ENCODE peak calls at places on chromosomes 7 and 10, in nine cellular contexts. Y is AG08395; V is iPS-NIHi11; A is AG08396; G is Peyer's patch; F is naive thymus-derived CD8-positive, alpha-beta T cell; O is naive thymus-derived CD4-positive, alpha-beta T cell; T is ACHN; C is fibroblast of the aortic adventitia. Q is an unnamed sample.

GRCh38 chr10:86443936-86444335 is 77.3 kb upstream of the GRID1 start:
- DNase-seq in Y (no peak), V (no peak), A (no peak), G (no peak), F (no peak), O (no peak), T (no peak), C (peak; percentile 42), Q (peak; percentile 22)

GRCh38 chr10:21399392-21400015 is 126.0 kb downstream of the SKIDA1 start:
- DNase-seq in Y (peak; percentile 76), V (peak; percentile 45), A (peak; percentile 75), G (no peak), F (no peak), O (no peak), T (no peak), C (peak; percentile 89), Q (peak; percentile 92)

GRCh38 chr7:45573636-45574470 is at the start of gene ADCY1:
- DNase-seq in Y (peak; percentile 54), V (peak; percentile 93), A (peak; percentile 61), G (no peak), F (no peak), O (no peak), T (no peak), C (no peak), Q (peak; percentile 23)

GRCh38 chr7:99628471-99629465 is 12.0 kb downstream of the ZSCAN25 start:
- DNase-seq in Y (no peak), V (no peak), A (no peak), G (no peak), F (no peak), O (no peak), T (no peak), C (no peak), Q (no peak)

GRCh38 chr10:6141296-6142151 is 52.7 kb downstream of the RBM17 start:
- DNase-seq in Y (peak; percentile 87), V (no peak), A (peak; percentile 87), G (no peak), F (no peak), O (no peak), T (peak; percentile 67), C (peak; percentile 80), Q (peak; percentile 85)

GRCh38 chr10:60203993-60204618 is 185.6 kb downstream of the ANK3 start:
- DNase-seq in Y (peak; percentile 28), V (peak; percentile 24), A (peak; percentile 10), G (no peak), F (no peak), O (peak; percentile 16), T (peak; percentile 58), C (peak; percentile 75), Q (peak; percentile 59)

GRCh38 chr7:66779669-66780408 is 39.3 kb downstream of the RABGEF1 start:
- DNase-seq in Y (peak; percentile 8), V (peak; percentile 12), A (no peak), G (no peak), F (no peak), O (no peak), T (no peak), C (peak; percentile 24), Q (no peak)

GRCh38 chr7:12709731-12710502 is 22.5 kb downstream of the ARL4A start:
- DNase-seq in Y (peak; percentile 67), V (no peak), A (peak; percentile 9), G (no peak), F (no peak), O (no peak), T (no peak), C (peak; percentile 69), Q (peak; percentile 50)

GRCh38 chr7:114082934-114083647 is 164.3 kb upstream of the PPP1R3A start:
- DNase-seq in Y (no peak), V (peak; percentile 55), A (peak; percentile 33), G (peak; percentile 52), F (no peak), O (no peak), T (no peak), C (peak; percentile 47), Q (peak; percentile 46)

GRCh38 chr10:129743738-129744133 is 220.3 kb downstream of the EBF3 start:
- DNase-seq in Y (no peak), V (no peak), A (no peak), G (peak; percentile 25), F (no peak), O (no peak), T (no peak), C (no peak), Q (no peak)

GRCh38 chr10:58856508-58857240 is 319.8 kb upstream of the PHYHIPL start:
- DNase-seq in Y (peak; percentile 95), V (peak; percentile 62), A (peak; percentile 88), G (no peak), F (no peak), O (no peak), T (peak; percentile 99), C (peak; percentile 97), Q (peak; percentile 96)

GRCh38 chr7:1059200-1060091 is 15.1 kb downstream of the GPR146 start:
- DNase-seq in Y (no peak), V (peak; percentile 88), A (no peak), G (peak; percentile 71), F (no peak), O (no peak), T (peak; percentile 36), C (no peak), Q (peak; percentile 69)

GRCh38 chr10:43222296-43222695 is 44.6 kb downstream of the RASGEF1A start:
- DNase-seq in Y (no peak), V (no peak), A (no peak), G (peak; percentile 24), F (no peak), O (no peak), T (no peak), C (no peak), Q (no peak)

GRCh38 chr10:131065673-131066331 is 245.7 kb downstream of the TCERG1L start:
- DNase-seq in Y (no peak), V (no peak), A (no peak), G (no peak), F (no peak), O (no peak), T (no peak), C (no peak), Q (peak; percentile 38)

GRCh38 chr7:14747701-14748100 is 154.8 kb downstream of the DGKB start:
- DNase-seq in Y (no peak), V (no peak), A (no peak), G (no peak), F (no peak), O (no peak), T (no peak), C (peak; percentile 43), Q (no peak)

GRCh38 chr7:1555813-1556540 is at the start of gene TMEM184A:
- DNase-seq in Y (no peak), V (peak; percentile 96), A (peak; percentile 27), G (peak; percentile 93), F (no peak), O (peak; percentile 67), T (peak; percentile 86), C (no peak), Q (peak; percentile 66)

Q was measured in astrocyte of the hippocampus.